ENCODE peak calls at places on chromosomes 12 and 14, in ten cellular contexts. One of them, this sample, is unnamed.

GRCh38 chr12:89733579-89734201 is 25.1 kb upstream of the ATP2B1 start:
- DNase-seq in GM06990: no peak
- DNase-seq in Calu3: no peak
- DNase-seq in HFFc6: peak; percentile 88
- DNase-seq in astrocyte: peak; percentile 97
- DNase-seq in WTC11: no peak
- DNase-seq in neural progenitor cell: no peak
- DNase-seq in progenitor cell of endocrine pancreas: no peak
- DNase-seq in GM10248: no peak
- DNase-seq in left ventricle myocardium inferior: no peak
- DNase-seq in this sample: no peak

GRCh38 chr14:74251546-74252030 is 12.3 kb downstream of the VSX2 start:
- DNase-seq in astrocyte: peak; percentile 39
- DNase-seq in HFFc6: peak; percentile 58
- DNase-seq in left ventricle myocardium inferior: peak; percentile 59
- DNase-seq in progenitor cell of endocrine pancreas: peak; percentile 60
- DNase-seq in GM10248: peak; percentile 83
- DNase-seq in GM06990: peak; percentile 36
- DNase-seq in Calu3: peak; percentile 77
- DNase-seq in WTC11: peak; percentile 80
- DNase-seq in neural progenitor cell: peak; percentile 86
- DNase-seq in this sample: peak; percentile 83

GRCh38 chr12:124833693-124834122 is 30.0 kb downstream of the SCARB1 start:
- DNase-seq in HFFc6: no peak
- DNase-seq in progenitor cell of endocrine pancreas: no peak
- DNase-seq in WTC11: peak; percentile 75
- DNase-seq in GM06990: no peak
- DNase-seq in GM10248: no peak
- DNase-seq in astrocyte: no peak
- DNase-seq in left ventricle myocardium inferior: peak; percentile 47
- DNase-seq in Calu3: no peak
- DNase-seq in neural progenitor cell: peak; percentile 96
- DNase-seq in this sample: no peak

GRCh38 chr12:121217066-121217465 is 7.1 kb downstream of the P2RX4 start:
- DNase-seq in progenitor cell of endocrine pancreas: no peak
- DNase-seq in HFFc6: no peak
- DNase-seq in Calu3: peak; percentile 43
- DNase-seq in GM10248: no peak
- DNase-seq in GM06990: no peak
- DNase-seq in astrocyte: no peak
- DNase-seq in neural progenitor cell: no peak
- DNase-seq in left ventricle myocardium inferior: no peak
- DNase-seq in WTC11: no peak
- DNase-seq in this sample: no peak

GRCh38 chr12:93895096-93895460 is 217.9 kb downstream of the CRADD start:
- DNase-seq in progenitor cell of endocrine pancreas: no peak
- DNase-seq in Calu3: no peak
- DNase-seq in neural progenitor cell: no peak
- DNase-seq in HFFc6: no peak
- DNase-seq in WTC11: no peak
- DNase-seq in GM10248: no peak
- DNase-seq in left ventricle myocardium inferior: no peak
- DNase-seq in GM06990: no peak
- DNase-seq in astrocyte: no peak
- DNase-seq in this sample: no peak

GRCh38 chr14:78399316-78399889 is 229.2 kb downstream of the NRXN3 start:
- DNase-seq in left ventricle myocardium inferior: no peak
- DNase-seq in neural progenitor cell: peak; percentile 71
- DNase-seq in progenitor cell of endocrine pancreas: peak; percentile 43
- DNase-seq in Calu3: peak; percentile 31
- DNase-seq in HFFc6: no peak
- DNase-seq in GM10248: no peak
- DNase-seq in GM06990: no peak
- DNase-seq in astrocyte: no peak
- DNase-seq in WTC11: peak; percentile 52
- DNase-seq in this sample: no peak

GRCh38 chr12:76929499-76929898 is 50.7 kb upstream of the CSRP2 start:
- DNase-seq in left ventricle myocardium inferior: no peak
- DNase-seq in Calu3: no peak
- DNase-seq in progenitor cell of endocrine pancreas: no peak
- DNase-seq in HFFc6: no peak
- DNase-seq in GM06990: no peak
- DNase-seq in WTC11: peak; percentile 16
- DNase-seq in astrocyte: no peak
- DNase-seq in neural progenitor cell: no peak
- DNase-seq in GM10248: no peak
- DNase-seq in this sample: no peak

GRCh38 chr14:76780875-76781647 is 19.8 kb downstream of the VASH1 start:
- DNase-seq in GM10248: no peak
- DNase-seq in progenitor cell of endocrine pancreas: no peak
- DNase-seq in WTC11: no peak
- DNase-seq in neural progenitor cell: no peak
- DNase-seq in Calu3: no peak
- DNase-seq in HFFc6: no peak
- DNase-seq in left ventricle myocardium inferior: no peak
- DNase-seq in GM06990: no peak
- DNase-seq in astrocyte: peak; percentile 8
- DNase-seq in this sample: no peak

DNA sequence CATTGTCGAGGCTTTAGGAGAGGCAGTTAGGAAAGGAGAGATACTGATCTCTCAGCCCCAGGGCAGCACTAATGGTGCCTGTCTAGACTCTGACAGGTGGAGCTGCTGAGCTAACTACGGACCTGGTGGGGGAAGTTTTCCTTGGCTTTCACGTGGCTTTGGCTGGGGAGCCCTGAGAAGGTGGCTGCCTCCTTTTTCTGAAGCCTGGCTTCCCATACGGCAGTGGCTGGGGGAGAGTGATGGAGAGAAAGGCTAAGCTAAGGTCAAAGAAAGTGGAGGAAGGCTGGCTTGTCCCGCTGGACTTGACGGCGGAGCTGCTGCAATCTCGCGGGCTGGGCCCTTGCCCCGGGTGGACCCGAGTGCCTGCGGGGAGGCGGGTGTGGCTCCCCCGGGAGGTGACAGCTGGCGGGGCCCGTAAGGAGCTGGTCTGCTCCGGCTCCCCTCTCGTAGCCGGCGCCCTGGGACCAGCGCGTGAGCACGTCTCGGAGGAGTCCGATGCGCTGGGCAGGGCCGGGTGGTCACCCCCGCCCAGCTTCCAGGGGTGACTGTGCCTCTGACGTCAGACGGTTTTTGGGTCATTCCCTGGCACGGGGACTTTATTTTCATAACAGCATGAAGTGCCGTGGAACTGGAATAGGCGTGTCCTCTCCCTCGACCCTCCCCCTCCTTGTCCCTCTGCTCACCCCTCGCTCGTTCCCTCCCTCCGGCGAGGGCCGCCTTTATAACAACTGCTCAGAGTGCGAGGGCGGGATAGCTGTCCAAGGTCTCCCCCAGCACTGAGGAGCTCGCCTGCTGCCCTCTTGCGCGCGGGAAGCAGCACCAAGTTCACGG is at the start of gene GPRC5A:
- DNase-seq in GM06990: peak; percentile 30
- DNase-seq in GM10248: peak; percentile 47
- DNase-seq in progenitor cell of endocrine pancreas: peak; percentile 54
- DNase-seq in neural progenitor cell: peak; percentile 54
- DNase-seq in Calu3: peak; percentile 98
- DNase-seq in left ventricle myocardium inferior: peak; percentile 76
- DNase-seq in HFFc6: peak; percentile 97
- DNase-seq in astrocyte: peak; percentile 93
- DNase-seq in WTC11: peak; percentile 55
- DNase-seq in this sample: peak; percentile 63
- TF ChIP-seq CTCF in GM06990: peak; percentile 13
- TF ChIP-seq CTCF in GM10248: peak; percentile 28
- TF ChIP-seq CTCF in progenitor cell of endocrine pancreas: peak; percentile 29
- TF ChIP-seq CTCF in neural progenitor cell: peak; percentile 21
- TF ChIP-seq CTCF in Calu3: no peak
- TF ChIP-seq CTCF in left ventricle myocardium inferior: no peak
- TF ChIP-seq CTCF in HFFc6: peak; percentile 54
- TF ChIP-seq CTCF in astrocyte: peak; percentile 8
- TF ChIP-seq CTCF in WTC11: no peak
- TF ChIP-seq CTCF in this sample: no peak

DNA sequence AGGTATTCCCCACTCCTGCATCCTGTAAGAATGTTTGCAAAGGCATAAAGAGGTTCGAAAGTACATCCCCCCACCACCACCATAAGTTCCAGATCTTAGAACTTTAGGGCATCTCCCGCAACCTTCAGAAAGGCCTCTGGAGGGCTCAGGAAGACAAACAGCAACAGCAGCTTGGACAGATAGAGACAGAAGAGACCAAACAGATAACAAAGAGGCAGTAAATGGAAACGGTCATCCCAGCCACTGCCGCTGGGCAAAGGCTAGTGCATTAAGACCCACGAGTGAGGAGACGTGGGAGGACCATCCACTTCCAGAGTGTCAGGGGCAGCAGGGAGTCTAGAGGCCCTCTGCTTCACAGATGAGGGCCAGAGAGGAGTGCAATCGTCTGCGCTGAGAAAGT is 124.3 kb downstream of the CRACR2A start:
- DNase-seq in astrocyte: no peak
- DNase-seq in Calu3: no peak
- DNase-seq in HFFc6: no peak
- DNase-seq in GM06990: no peak
- DNase-seq in progenitor cell of endocrine pancreas: no peak
- DNase-seq in neural progenitor cell: no peak
- DNase-seq in left ventricle myocardium inferior: no peak
- DNase-seq in GM10248: no peak
- DNase-seq in WTC11: no peak
- DNase-seq in this sample: no peak
- TF ChIP-seq CTCF in astrocyte: no peak
- TF ChIP-seq CTCF in Calu3: no peak
- TF ChIP-seq CTCF in HFFc6: no peak
- TF ChIP-seq CTCF in GM06990: no peak
- TF ChIP-seq CTCF in progenitor cell of endocrine pancreas: no peak
- TF ChIP-seq CTCF in neural progenitor cell: no peak
- TF ChIP-seq CTCF in left ventricle myocardium inferior: no peak
- TF ChIP-seq CTCF in GM10248: no peak
- TF ChIP-seq CTCF in WTC11: no peak
- TF ChIP-seq CTCF in this sample: no peak

GRCh38 chr12:66692986-66693385 is 14.1 kb upstream of the GRIP1 start:
- DNase-seq in astrocyte: no peak
- DNase-seq in GM10248: no peak
- DNase-seq in WTC11: no peak
- DNase-seq in left ventricle myocardium inferior: no peak
- DNase-seq in GM06990: no peak
- DNase-seq in progenitor cell of endocrine pancreas: no peak
- DNase-seq in Calu3: no peak
- DNase-seq in HFFc6: no peak
- DNase-seq in neural progenitor cell: no peak
- DNase-seq in this sample: no peak

GRCh38 chr12:66692170-66692569 is 13.3 kb upstream of the GRIP1 start:
- DNase-seq in Calu3: no peak
- DNase-seq in WTC11: no peak
- DNase-seq in progenitor cell of endocrine pancreas: no peak
- DNase-seq in HFFc6: no peak
- DNase-seq in astrocyte: no peak
- DNase-seq in left ventricle myocardium inferior: no peak
- DNase-seq in neural progenitor cell: no peak
- DNase-seq in GM10248: no peak
- DNase-seq in GM06990: no peak
- DNase-seq in this sample: no peak

GRCh38 chr12:66693901-66694513 is 15.1 kb upstream of the GRIP1 start:
- DNase-seq in progenitor cell of endocrine pancreas: no peak
- DNase-seq in left ventricle myocardium inferior: no peak
- DNase-seq in HFFc6: peak; percentile 55
- DNase-seq in neural progenitor cell: peak; percentile 80
- DNase-seq in astrocyte: peak; percentile 48
- DNase-seq in WTC11: no peak
- DNase-seq in Calu3: peak; percentile 43
- DNase-seq in GM06990: no peak
- DNase-seq in GM10248: peak; percentile 43
- DNase-seq in this sample: peak; percentile 32

GRCh38 chr12:66684222-66684621 is 5.3 kb upstream of the GRIP1 start:
- DNase-seq in astrocyte: no peak
- DNase-seq in Calu3: no peak
- DNase-seq in neural progenitor cell: no peak
- DNase-seq in HFFc6: no peak
- DNase-seq in GM06990: no peak
- DNase-seq in left ventricle myocardium inferior: no peak
- DNase-seq in progenitor cell of endocrine pancreas: no peak
- DNase-seq in GM10248: no peak
- DNase-seq in WTC11: no peak
- DNase-seq in this sample: no peak

GRCh38 chr12:66688836-66689439 is 10.1 kb upstream of the GRIP1 start:
- DNase-seq in neural progenitor cell: peak; percentile 84
- DNase-seq in progenitor cell of endocrine pancreas: peak; percentile 62
- DNase-seq in GM06990: peak; percentile 35
- DNase-seq in astrocyte: no peak
- DNase-seq in HFFc6: peak; percentile 23
- DNase-seq in GM10248: peak; percentile 39
- DNase-seq in left ventricle myocardium inferior: no peak
- DNase-seq in WTC11: peak; percentile 82
- DNase-seq in Calu3: peak; percentile 80
- DNase-seq in this sample: peak; percentile 23
- TF ChIP-seq CTCF in neural progenitor cell: peak; percentile 87
- TF ChIP-seq CTCF in progenitor cell of endocrine pancreas: peak; percentile 90
- TF ChIP-seq CTCF in GM06990: peak; percentile 81
- TF ChIP-seq CTCF in astrocyte: peak; percentile 35
- TF ChIP-seq CTCF in HFFc6: peak; percentile 61
- TF ChIP-seq CTCF in GM10248: peak; percentile 90
- TF ChIP-seq CTCF in left ventricle myocardium inferior: peak; percentile 67
- TF ChIP-seq CTCF in WTC11: peak; percentile 34
- TF ChIP-seq CTCF in Calu3: peak; percentile 82
- TF ChIP-seq CTCF in this sample: peak; percentile 81

GRCh38 chr14:93971635-93972027 is 4.7 kb downstream of the ASB2 start:
- DNase-seq in Calu3: no peak
- DNase-seq in GM06990: no peak
- DNase-seq in left ventricle myocardium inferior: no peak
- DNase-seq in WTC11: no peak
- DNase-seq in astrocyte: no peak
- DNase-seq in progenitor cell of endocrine pancreas: no peak
- DNase-seq in neural progenitor cell: no peak
- DNase-seq in HFFc6: no peak
- DNase-seq in GM10248: no peak
- DNase-seq in this sample: no peak

GRCh38 chr14:93969082-93969828 is 7.1 kb downstream of the ASB2 start:
- DNase-seq in WTC11: no peak
- DNase-seq in progenitor cell of endocrine pancreas: no peak
- DNase-seq in Calu3: no peak
- DNase-seq in GM06990: peak; percentile 63
- DNase-seq in GM10248: no peak
- DNase-seq in HFFc6: no peak
- DNase-seq in astrocyte: no peak
- DNase-seq in neural progenitor cell: no peak
- DNase-seq in left ventricle myocardium inferior: peak; percentile 47
- DNase-seq in this sample: no peak

GRCh38 chr14:93972618-93973205 is 3.7 kb downstream of the ASB2 start:
- DNase-seq in GM10248: no peak
- DNase-seq in progenitor cell of endocrine pancreas: no peak
- DNase-seq in Calu3: no peak
- DNase-seq in left ventricle myocardium inferior: no peak
- DNase-seq in neural progenitor cell: no peak
- DNase-seq in GM06990: no peak
- DNase-seq in WTC11: no peak
- DNase-seq in astrocyte: no peak
- DNase-seq in HFFc6: no peak
- DNase-seq in this sample: no peak

GRCh38 chr14:93970967-93971634 is 5.3 kb downstream of the ASB2 start:
- DNase-seq in Calu3: no peak
- DNase-seq in progenitor cell of endocrine pancreas: no peak
- DNase-seq in left ventricle myocardium inferior: no peak
- DNase-seq in HFFc6: no peak
- DNase-seq in GM06990: peak; percentile 83
- DNase-seq in astrocyte: no peak
- DNase-seq in GM10248: peak; percentile 77
- DNase-seq in WTC11: no peak
- DNase-seq in neural progenitor cell: no peak
- DNase-seq in this sample: peak; percentile 76

DNA sequence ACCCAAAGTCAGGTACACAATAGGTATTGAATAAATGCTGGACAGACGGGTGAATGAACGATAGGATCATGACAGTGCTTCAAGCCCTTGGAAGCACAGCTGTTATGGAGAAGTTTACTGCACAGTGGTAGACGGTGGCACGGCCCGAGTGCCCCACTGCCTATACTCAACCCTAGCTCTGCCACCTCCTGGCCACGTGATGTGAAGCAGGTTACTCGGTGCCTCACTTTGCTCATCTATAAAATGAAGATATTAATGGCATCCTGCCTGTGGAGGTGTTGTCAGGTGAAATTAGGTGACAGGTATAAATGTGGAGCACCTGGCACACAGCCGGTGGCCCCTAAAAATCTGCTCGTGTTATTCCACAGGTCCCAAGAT is 5.8 kb downstream of the ASB2 start:
- DNase-seq in left ventricle myocardium inferior: no peak
- DNase-seq in progenitor cell of endocrine pancreas: no peak
- DNase-seq in neural progenitor cell: peak; percentile 32
- DNase-seq in HFFc6: no peak
- DNase-seq in Calu3: peak; percentile 69
- DNase-seq in GM10248: no peak
- DNase-seq in WTC11: no peak
- DNase-seq in astrocyte: no peak
- DNase-seq in GM06990: no peak
- DNase-seq in this sample: no peak
- TF ChIP-seq CTCF in left ventricle myocardium inferior: peak; percentile 27
- TF ChIP-seq CTCF in progenitor cell of endocrine pancreas: peak; percentile 35
- TF ChIP-seq CTCF in neural progenitor cell: peak; percentile 45
- TF ChIP-seq CTCF in HFFc6: peak; percentile 53
- TF ChIP-seq CTCF in Calu3: peak; percentile 56
- TF ChIP-seq CTCF in GM10248: peak; percentile 69
- TF ChIP-seq CTCF in WTC11: no peak
- TF ChIP-seq CTCF in astrocyte: peak; percentile 16
- TF ChIP-seq CTCF in GM06990: peak; percentile 47
- TF ChIP-seq CTCF in this sample: peak; percentile 47

This sample was measured in GM13976.